ENCODE peak calls at places on chromosomes 11 and 22, in eight cellular contexts. P is IMR-90, G is ascending aorta, U is uterus, L is right lobe of liver, F is GM23248, X is ovary, A is epithelial cell of esophagus. T is an unnamed sample.

GRCh38 chr11:62881579-62882427 is 1.1 kb downstream of the SLC3A2 start:
- DNase-seq in P (peak; percentile 97), G (peak; percentile 83), U (peak; percentile 98), L (peak; percentile 90), F (peak; percentile 99), X (peak; percentile 95), A (peak; percentile 98), T (peak; percentile 89)

GRCh38 chr11:47566166-47566546 is 757 bp downstream of the PTPMT1 start:
- DNase-seq in P (no peak), G (no peak), U (no peak), L (no peak), F (peak; percentile 43), X (no peak), A (peak; percentile 40), T (no peak)

GRCh38 chr11:77036398-77036797 is 2.2 kb downstream of the B3GNT6 start:
- DNase-seq in P (no peak), G (no peak), U (no peak), L (no peak), F (no peak), X (no peak), A (no peak), T (no peak)

GRCh38 chr22:36435516-36436415 is 45.7 kb downstream of the TXN2 start:
- DNase-seq in P (no peak), G (no peak), U (no peak), L (peak; percentile 76), F (no peak), X (no peak), A (peak; percentile 62), T (peak; percentile 96)

GRCh38 chr11:41461057-41461681 is 1.7 kb upstream of the LRRC4C start:
- DNase-seq in P (no peak), G (no peak), U (no peak), L (no peak), F (peak; percentile 13), X (no peak), A (peak; percentile 39), T (peak; percentile 6)

GRCh38 chr11:135027461-135027860 is 615.4 kb upstream of the B3GAT1 start:
- DNase-seq in P (peak; percentile 31), G (no peak), U (no peak), L (no peak), F (peak; percentile 44), X (no peak), A (peak; percentile 61), T (peak; percentile 62)

GRCh38 chr11:134560566-134561347 is 148.7 kb upstream of the B3GAT1 start:
- DNase-seq in P (no peak), G (no peak), U (no peak), L (no peak), F (no peak), X (no peak), A (no peak), T (peak; percentile 36)

GRCh38 chr11:116901211-116901610 is 63.8 kb upstream of the APOA1 start:
- DNase-seq in P (no peak), G (no peak), U (no peak), L (no peak), F (no peak), X (no peak), A (no peak), T (no peak)

GRCh38 chr22:40898850-40899357 is 37.0 kb upstream of the DNAJB7 start:
- DNase-seq in P (peak; percentile 67), G (no peak), U (no peak), L (no peak), F (peak; percentile 78), X (no peak), A (peak; percentile 65), T (peak; percentile 44)

GRCh38 chr11:17906436-17906835 is 106.4 kb downstream of the SERGEF start:
- DNase-seq in P (no peak), G (no peak), U (no peak), L (no peak), F (no peak), X (no peak), A (peak; percentile 28), T (peak; percentile 10)

GRCh38 chr11:114232400-114233070 is 63.7 kb upstream of the NNMT start:
- DNase-seq in P (no peak), G (no peak), U (no peak), L (no peak), F (no peak), X (no peak), A (peak; percentile 67), T (no peak)

GRCh38 chr11:10488121-10488580 is 33.1 kb downstream of the AMPD3 start:
- DNase-seq in P (peak; percentile 11), G (no peak), U (no peak), L (no peak), F (no peak), X (no peak), A (peak; percentile 98), T (no peak)

GRCh38 chr11:125871391-125872137 is 15.9 kb upstream of the HYLS1 start:
- DNase-seq in P (peak; percentile 31), G (no peak), U (no peak), L (no peak), F (peak; percentile 66), X (no peak), A (peak; percentile 27), T (peak; percentile 60)

GRCh38 chr22:49769691-49770315 is 57.9 kb downstream of the BRD1 start:
- DNase-seq in P (no peak), G (no peak), U (no peak), L (peak; percentile 31), F (no peak), X (no peak), A (no peak), T (no peak)

GRCh38 chr11:68206211-68206610 is 6.9 kb downstream of the KMT5B start:
- DNase-seq in P (peak; percentile 69), G (no peak), U (no peak), L (no peak), F (peak; percentile 75), X (no peak), A (peak; percentile 72), T (peak; percentile 77)

GRCh38 chr11:30197869-30198268 is 32.9 kb upstream of the FSHB start:
- DNase-seq in P (no peak), G (no peak), U (no peak), L (no peak), F (no peak), X (no peak), A (peak; percentile 99), T (no peak)

GRCh38 chr11:73192272-73192671 is 25.8 kb upstream of the P2RY2 start:
- DNase-seq in P (no peak), G (no peak), U (no peak), L (no peak), F (no peak), X (no peak), A (peak; percentile 99), T (no peak)

DNA sequence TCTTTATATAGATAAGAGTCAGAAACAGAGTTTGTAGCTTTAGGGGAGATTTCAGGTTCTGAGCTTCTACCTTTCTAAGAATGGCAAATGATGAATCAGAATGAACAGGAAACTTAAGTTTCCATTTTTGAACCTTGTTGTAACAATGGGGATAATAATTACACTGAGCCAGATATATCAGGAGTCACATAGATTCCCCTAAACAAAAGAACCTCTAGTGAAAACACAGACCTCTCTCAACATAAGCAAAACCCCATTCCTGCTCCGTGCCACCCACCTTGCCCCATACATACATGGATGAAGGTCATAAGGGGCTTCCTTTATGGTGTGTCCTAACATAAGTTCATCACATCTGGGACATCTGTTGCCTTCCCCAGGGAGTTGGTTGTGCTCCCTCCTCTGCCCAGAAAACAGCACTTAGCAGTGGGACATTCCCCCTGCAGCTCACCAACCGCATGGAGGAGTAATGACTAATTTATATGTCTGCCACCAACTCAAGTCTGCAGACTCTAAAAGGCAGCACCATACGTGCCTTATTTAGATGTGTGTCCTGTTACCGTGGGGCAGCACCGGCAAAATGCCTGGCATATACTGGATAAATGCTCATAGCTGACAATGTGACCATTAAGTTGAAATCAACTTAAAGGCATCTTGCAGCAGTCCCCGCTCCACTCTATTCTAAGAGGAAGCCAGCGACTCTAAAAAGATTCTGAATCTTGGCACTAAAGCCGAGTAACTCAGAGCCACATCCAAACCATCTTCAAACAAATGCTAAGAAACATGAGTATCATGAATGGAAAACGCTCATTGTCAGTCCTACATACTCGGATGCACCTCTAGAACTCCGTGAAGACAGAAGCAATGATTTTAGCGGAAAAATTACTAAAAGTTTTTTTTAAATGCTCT is 7.9 kb downstream of the JAML start:
- DNase-seq in P (no peak), G (no peak), U (no peak), L (no peak), F (no peak), X (no peak), A (no peak), T (no peak)
- H3K4me3 ChIP-seq in P (no peak overlapping the region), G (no peak overlapping the region), U (no peak overlapping the region), L (no peak overlapping the region), F (no peak overlapping the region), X (no peak overlapping the region), A (no peak overlapping the region), T (no peak overlapping the region)

GRCh38 chr11:24453129-24453723 is 43.6 kb upstream of the LUZP2 start:
- DNase-seq in P (peak; percentile 1), G (no peak), U (no peak), L (no peak), F (no peak), X (no peak), A (no peak), T (no peak)
- H3K4me3 ChIP-seq in P (no peak overlapping the region), G (no peak overlapping the region), U (no peak overlapping the region), L (no peak overlapping the region), F (no peak overlapping the region), X (no peak overlapping the region), A (no peak overlapping the region), T (no peak overlapping the region)

DNA sequence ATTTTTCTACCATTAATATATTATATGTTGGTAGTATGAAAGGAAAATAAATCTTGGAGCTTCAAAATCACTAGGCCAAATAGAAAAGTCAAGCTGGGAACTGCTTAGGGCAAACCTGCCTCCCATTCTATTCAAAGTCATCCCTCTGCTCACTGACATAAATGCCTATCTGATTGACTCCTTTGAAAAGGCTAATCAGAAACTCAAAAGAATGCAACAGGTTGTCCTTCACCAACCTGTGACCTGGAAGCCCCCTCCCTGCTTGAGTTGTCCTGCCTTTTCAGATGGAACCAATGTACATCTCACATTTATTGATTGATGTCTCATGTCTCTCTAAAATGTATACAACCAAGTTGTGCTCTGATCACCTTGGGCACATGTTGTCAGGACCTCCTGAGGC is 3.2 kb upstream of the TRIM34 start:
- DNase-seq in P (no peak), G (no peak), U (no peak), L (no peak), F (no peak), X (no peak), A (no peak), T (no peak)
- H3K4me3 ChIP-seq in P (no peak overlapping the region), G (no peak overlapping the region), U (no peak overlapping the region), L (no peak overlapping the region), F (peak overlapping the region; percentile 56), X (no peak overlapping the region), A (no peak overlapping the region), T (no peak overlapping the region)

GRCh38 chr11:111370270-111370901 is 8.7 kb downstream of the POU2AF1 start:
- DNase-seq in P (no peak), G (no peak), U (no peak), L (no peak), F (no peak), X (no peak), A (no peak), T (no peak)

GRCh38 chr11:111365722-111366559 is 13.1 kb downstream of the POU2AF1 start:
- DNase-seq in P (no peak), G (no peak), U (no peak), L (no peak), F (no peak), X (no peak), A (no peak), T (no peak)

GRCh38 chr11:111367411-111368284 is 11.4 kb downstream of the POU2AF1 start:
- DNase-seq in P (no peak), G (no peak), U (no peak), L (no peak), F (no peak), X (no peak), A (peak; percentile 43), T (no peak)

GRCh38 chr11:111366560-111367410 is 12.3 kb downstream of the POU2AF1 start:
- DNase-seq in P (no peak), G (no peak), U (no peak), L (no peak), F (no peak), X (no peak), A (no peak), T (no peak)

GRCh38 chr11:111368285-111368560 is 10.9 kb downstream of the POU2AF1 start:
- DNase-seq in P (no peak), G (no peak), U (no peak), L (no peak), F (no peak), X (no peak), A (no peak), T (no peak)
- H3K4me3 ChIP-seq in P (no peak overlapping the region), G (no peak overlapping the region), U (no peak overlapping the region), L (no peak overlapping the region), F (no peak overlapping the region), X (no peak overlapping the region), A (no peak overlapping the region), T (no peak overlapping the region)